ENCODE peak calls at places on chromosome 19, in eight cellular contexts. One of them, this sample, is unnamed.

GRCh38 chr19:53879145-53880037 is 2.6 kb upstream of the PRKCG start:
- DNase-seq in AG10803: peak; percentile 80
- DNase-seq in ovary: peak; percentile 97
- DNase-seq in NCI-H748 treated with DMSO at 0.1 percent for 48 hours: peak; percentile 92
- DNase-seq in thoracic aorta: peak; percentile 62
- DNase-seq in stimulated activated CD8-positive, alpha-beta memory T cell treated with anti-CD3 and anti-CD28 coated beads, Interleukin-2, amount 100 ng/mL, for 48 hours: peak; percentile 85
- DNase-seq in stimulated activated CD4-positive, alpha-beta T cell treated with anti-CD3 and anti-CD28 coated beads, Interleukin-1b, Interleukin-23, amount 100 ng/mL, for 1 hour: no peak
- DNase-seq in osteocyte: peak; percentile 100
- DNase-seq in this sample: peak; percentile 74

GRCh38 chr19:7494416-7495098 is 5.7 kb upstream of the PEX11G start:
- DNase-seq in AG10803: no peak
- DNase-seq in ovary: peak; percentile 68
- DNase-seq in NCI-H748 treated with DMSO at 0.1 percent for 48 hours: no peak
- DNase-seq in thoracic aorta: no peak
- DNase-seq in stimulated activated CD8-positive, alpha-beta memory T cell treated with anti-CD3 and anti-CD28 coated beads, Interleukin-2, amount 100 ng/mL, for 48 hours: no peak
- DNase-seq in stimulated activated CD4-positive, alpha-beta T cell treated with anti-CD3 and anti-CD28 coated beads, Interleukin-1b, Interleukin-23, amount 100 ng/mL, for 1 hour: no peak
- DNase-seq in osteocyte: no peak
- DNase-seq in this sample: no peak

GRCh38 chr19:48513289-48514122 is 1.9 kb upstream of the LMTK3 start:
- DNase-seq in AG10803: peak; percentile 53
- DNase-seq in ovary: peak; percentile 47
- DNase-seq in NCI-H748 treated with DMSO at 0.1 percent for 48 hours: peak; percentile 88
- DNase-seq in thoracic aorta: no peak
- DNase-seq in stimulated activated CD8-positive, alpha-beta memory T cell treated with anti-CD3 and anti-CD28 coated beads, Interleukin-2, amount 100 ng/mL, for 48 hours: peak; percentile 39
- DNase-seq in stimulated activated CD4-positive, alpha-beta T cell treated with anti-CD3 and anti-CD28 coated beads, Interleukin-1b, Interleukin-23, amount 100 ng/mL, for 1 hour: peak; percentile 24
- DNase-seq in osteocyte: no peak
- DNase-seq in this sample: peak; percentile 51

GRCh38 chr19:31538879-31539278 is 189.6 kb upstream of the TSHZ3 start:
- DNase-seq in AG10803: no peak
- DNase-seq in ovary: no peak
- DNase-seq in NCI-H748 treated with DMSO at 0.1 percent for 48 hours: no peak
- DNase-seq in thoracic aorta: no peak
- DNase-seq in stimulated activated CD8-positive, alpha-beta memory T cell treated with anti-CD3 and anti-CD28 coated beads, Interleukin-2, amount 100 ng/mL, for 48 hours: no peak
- DNase-seq in stimulated activated CD4-positive, alpha-beta T cell treated with anti-CD3 and anti-CD28 coated beads, Interleukin-1b, Interleukin-23, amount 100 ng/mL, for 1 hour: no peak
- DNase-seq in osteocyte: peak; percentile 54
- DNase-seq in this sample: no peak

GRCh38 chr19:49968279-49968922 is 7.4 kb upstream of the SIGLEC11 start:
- DNase-seq in AG10803: no peak
- DNase-seq in ovary: no peak
- DNase-seq in NCI-H748 treated with DMSO at 0.1 percent for 48 hours: no peak
- DNase-seq in thoracic aorta: no peak
- DNase-seq in stimulated activated CD8-positive, alpha-beta memory T cell treated with anti-CD3 and anti-CD28 coated beads, Interleukin-2, amount 100 ng/mL, for 48 hours: no peak
- DNase-seq in stimulated activated CD4-positive, alpha-beta T cell treated with anti-CD3 and anti-CD28 coated beads, Interleukin-1b, Interleukin-23, amount 100 ng/mL, for 1 hour: no peak
- DNase-seq in osteocyte: no peak
- DNase-seq in this sample: no peak

GRCh38 chr19:13906525-13906904 is 514 bp downstream of the CC2D1A start:
- DNase-seq in AG10803: peak; percentile 9
- DNase-seq in ovary: no peak
- DNase-seq in NCI-H748 treated with DMSO at 0.1 percent for 48 hours: no peak
- DNase-seq in thoracic aorta: no peak
- DNase-seq in stimulated activated CD8-positive, alpha-beta memory T cell treated with anti-CD3 and anti-CD28 coated beads, Interleukin-2, amount 100 ng/mL, for 48 hours: peak; percentile 22
- DNase-seq in stimulated activated CD4-positive, alpha-beta T cell treated with anti-CD3 and anti-CD28 coated beads, Interleukin-1b, Interleukin-23, amount 100 ng/mL, for 1 hour: no peak
- DNase-seq in osteocyte: no peak
- DNase-seq in this sample: no peak

GRCh38 chr19:804419-805160 is 7.3 kb downstream of the PTBP1 start:
- DNase-seq in AG10803: no peak
- DNase-seq in ovary: no peak
- DNase-seq in NCI-H748 treated with DMSO at 0.1 percent for 48 hours: no peak
- DNase-seq in thoracic aorta: no peak
- DNase-seq in stimulated activated CD8-positive, alpha-beta memory T cell treated with anti-CD3 and anti-CD28 coated beads, Interleukin-2, amount 100 ng/mL, for 48 hours: no peak
- DNase-seq in stimulated activated CD4-positive, alpha-beta T cell treated with anti-CD3 and anti-CD28 coated beads, Interleukin-1b, Interleukin-23, amount 100 ng/mL, for 1 hour: no peak
- DNase-seq in osteocyte: peak; percentile 85
- DNase-seq in this sample: no peak

GRCh38 chr19:55473201-55473600 is 3.2 kb upstream of the ZNF628 start:
- DNase-seq in AG10803: no peak
- DNase-seq in ovary: no peak
- DNase-seq in NCI-H748 treated with DMSO at 0.1 percent for 48 hours: no peak
- DNase-seq in thoracic aorta: no peak
- DNase-seq in stimulated activated CD8-positive, alpha-beta memory T cell treated with anti-CD3 and anti-CD28 coated beads, Interleukin-2, amount 100 ng/mL, for 48 hours: no peak
- DNase-seq in stimulated activated CD4-positive, alpha-beta T cell treated with anti-CD3 and anti-CD28 coated beads, Interleukin-1b, Interleukin-23, amount 100 ng/mL, for 1 hour: no peak
- DNase-seq in osteocyte: no peak
- DNase-seq in this sample: no peak

GRCh38 chr19:55605207-55605636 is 225 bp upstream of the ZNF865 start:
- DNase-seq in AG10803: peak; percentile 92
- DNase-seq in ovary: peak; percentile 99
- DNase-seq in NCI-H748 treated with DMSO at 0.1 percent for 48 hours: peak; percentile 94
- DNase-seq in thoracic aorta: peak; percentile 91
- DNase-seq in stimulated activated CD8-positive, alpha-beta memory T cell treated with anti-CD3 and anti-CD28 coated beads, Interleukin-2, amount 100 ng/mL, for 48 hours: peak; percentile 99
- DNase-seq in stimulated activated CD4-positive, alpha-beta T cell treated with anti-CD3 and anti-CD28 coated beads, Interleukin-1b, Interleukin-23, amount 100 ng/mL, for 1 hour: peak; percentile 97
- DNase-seq in osteocyte: peak; percentile 100
- DNase-seq in this sample: peak; percentile 94

GRCh38 chr19:17860331-17860992 is 752 bp downstream of the RPL18A start:
- DNase-seq in AG10803: no peak
- DNase-seq in ovary: no peak
- DNase-seq in NCI-H748 treated with DMSO at 0.1 percent for 48 hours: no peak
- DNase-seq in thoracic aorta: no peak
- DNase-seq in stimulated activated CD8-positive, alpha-beta memory T cell treated with anti-CD3 and anti-CD28 coated beads, Interleukin-2, amount 100 ng/mL, for 48 hours: no peak
- DNase-seq in stimulated activated CD4-positive, alpha-beta T cell treated with anti-CD3 and anti-CD28 coated beads, Interleukin-1b, Interleukin-23, amount 100 ng/mL, for 1 hour: no peak
- DNase-seq in osteocyte: no peak
- DNase-seq in this sample: no peak

GRCh38 chr19:21786931-21787330 is 19.6 kb upstream of the ZNF100 start:
- DNase-seq in AG10803: no peak
- DNase-seq in ovary: no peak
- DNase-seq in NCI-H748 treated with DMSO at 0.1 percent for 48 hours: no peak
- DNase-seq in thoracic aorta: no peak
- DNase-seq in stimulated activated CD8-positive, alpha-beta memory T cell treated with anti-CD3 and anti-CD28 coated beads, Interleukin-2, amount 100 ng/mL, for 48 hours: no peak
- DNase-seq in stimulated activated CD4-positive, alpha-beta T cell treated with anti-CD3 and anti-CD28 coated beads, Interleukin-1b, Interleukin-23, amount 100 ng/mL, for 1 hour: no peak
- DNase-seq in osteocyte: no peak
- DNase-seq in this sample: no peak

GRCh38 chr19:28386080-28386869 is 826.7 kb downstream of the UQCRFS1 start:
- DNase-seq in AG10803: no peak
- DNase-seq in ovary: no peak
- DNase-seq in NCI-H748 treated with DMSO at 0.1 percent for 48 hours: no peak
- DNase-seq in thoracic aorta: no peak
- DNase-seq in stimulated activated CD8-positive, alpha-beta memory T cell treated with anti-CD3 and anti-CD28 coated beads, Interleukin-2, amount 100 ng/mL, for 48 hours: no peak
- DNase-seq in stimulated activated CD4-positive, alpha-beta T cell treated with anti-CD3 and anti-CD28 coated beads, Interleukin-1b, Interleukin-23, amount 100 ng/mL, for 1 hour: no peak
- DNase-seq in osteocyte: no peak
- DNase-seq in this sample: no peak

GRCh38 chr19:46603752-46604241 is 2.7 kb downstream of the CALM3 start:
- DNase-seq in AG10803: no peak
- DNase-seq in ovary: no peak
- DNase-seq in NCI-H748 treated with DMSO at 0.1 percent for 48 hours: no peak
- DNase-seq in thoracic aorta: no peak
- DNase-seq in stimulated activated CD8-positive, alpha-beta memory T cell treated with anti-CD3 and anti-CD28 coated beads, Interleukin-2, amount 100 ng/mL, for 48 hours: no peak
- DNase-seq in stimulated activated CD4-positive, alpha-beta T cell treated with anti-CD3 and anti-CD28 coated beads, Interleukin-1b, Interleukin-23, amount 100 ng/mL, for 1 hour: no peak
- DNase-seq in osteocyte: no peak
- DNase-seq in this sample: no peak

GRCh38 chr19:37007587-37008220 is 70.5 kb upstream of the ZNF420 start:
- DNase-seq in AG10803: peak; percentile 43
- DNase-seq in ovary: peak; percentile 78
- DNase-seq in NCI-H748 treated with DMSO at 0.1 percent for 48 hours: peak; percentile 76
- DNase-seq in thoracic aorta: no peak
- DNase-seq in stimulated activated CD8-positive, alpha-beta memory T cell treated with anti-CD3 and anti-CD28 coated beads, Interleukin-2, amount 100 ng/mL, for 48 hours: peak; percentile 1
- DNase-seq in stimulated activated CD4-positive, alpha-beta T cell treated with anti-CD3 and anti-CD28 coated beads, Interleukin-1b, Interleukin-23, amount 100 ng/mL, for 1 hour: no peak
- DNase-seq in osteocyte: no peak
- DNase-seq in this sample: peak; percentile 31

GRCh38 chr19:41265376-41266153 is 1.4 kb downstream of the HNRNPUL1 start:
- DNase-seq in AG10803: peak; percentile 34
- DNase-seq in ovary: no peak
- DNase-seq in NCI-H748 treated with DMSO at 0.1 percent for 48 hours: no peak
- DNase-seq in thoracic aorta: no peak
- DNase-seq in stimulated activated CD8-positive, alpha-beta memory T cell treated with anti-CD3 and anti-CD28 coated beads, Interleukin-2, amount 100 ng/mL, for 48 hours: no peak
- DNase-seq in stimulated activated CD4-positive, alpha-beta T cell treated with anti-CD3 and anti-CD28 coated beads, Interleukin-1b, Interleukin-23, amount 100 ng/mL, for 1 hour: no peak
- DNase-seq in osteocyte: no peak
- DNase-seq in this sample: no peak

GRCh38 chr19:16118489-16119033 is 6.9 kb downstream of the RAB8A start:
- DNase-seq in AG10803: no peak
- DNase-seq in ovary: no peak
- DNase-seq in NCI-H748 treated with DMSO at 0.1 percent for 48 hours: no peak
- DNase-seq in thoracic aorta: no peak
- DNase-seq in stimulated activated CD8-positive, alpha-beta memory T cell treated with anti-CD3 and anti-CD28 coated beads, Interleukin-2, amount 100 ng/mL, for 48 hours: peak; percentile 31
- DNase-seq in stimulated activated CD4-positive, alpha-beta T cell treated with anti-CD3 and anti-CD28 coated beads, Interleukin-1b, Interleukin-23, amount 100 ng/mL, for 1 hour: no peak
- DNase-seq in osteocyte: no peak
- DNase-seq in this sample: peak; percentile 76

GRCh38 chr19:50720921-50721291 is 1.3 kb upstream of the SHANK1 start:
- DNase-seq in AG10803: peak; percentile 74
- DNase-seq in ovary: no peak
- DNase-seq in NCI-H748 treated with DMSO at 0.1 percent for 48 hours: no peak
- DNase-seq in thoracic aorta: no peak
- DNase-seq in stimulated activated CD8-positive, alpha-beta memory T cell treated with anti-CD3 and anti-CD28 coated beads, Interleukin-2, amount 100 ng/mL, for 48 hours: no peak
- DNase-seq in stimulated activated CD4-positive, alpha-beta T cell treated with anti-CD3 and anti-CD28 coated beads, Interleukin-1b, Interleukin-23, amount 100 ng/mL, for 1 hour: no peak
- DNase-seq in osteocyte: no peak
- DNase-seq in this sample: no peak

This sample was measured in activated B cell treated with CpG ODN at 0.5 μM for 24 hours.